ENCODE peak calls at places on chromosomes 16 and 17, in four cellular contexts. One of them, this sample, is unnamed.

GRCh38 chr16:88681084-88681680 is 5.1 kb downstream of the SNAI3 start:
- DNase-seq in PC-3: peak; percentile 68
- DNase-seq in fibroblast of lung: no peak
- DNase-seq in left ventricle myocardium inferior: no peak
- DNase-seq in this sample: peak; percentile 45

GRCh38 chr17:17874478-17874877 is 37.7 kb upstream of the SREBF1 start:
- DNase-seq in fibroblast of lung: peak; percentile 75
- DNase-seq in PC-3: peak; percentile 71
- DNase-seq in left ventricle myocardium inferior: no peak
- DNase-seq in this sample: no peak

GRCh38 chr17:49588726-49589555 is 13.3 kb downstream of the NXPH3 start:
- DNase-seq in left ventricle myocardium inferior: no peak
- DNase-seq in PC-3: peak; percentile 51
- DNase-seq in fibroblast of lung: peak; percentile 27
- DNase-seq in this sample: peak; percentile 50

GRCh38 chr17:56593741-56594527 is 435 bp downstream of the NOG start:
- DNase-seq in fibroblast of lung: no peak
- DNase-seq in left ventricle myocardium inferior: peak; percentile 59
- DNase-seq in PC-3: peak; percentile 79
- DNase-seq in this sample: peak; percentile 92

GRCh38 chr16:89063768-89064320 is 29.8 kb upstream of the ACSF3 start:
- DNase-seq in left ventricle myocardium inferior: no peak
- DNase-seq in fibroblast of lung: no peak
- DNase-seq in PC-3: no peak
- DNase-seq in this sample: no peak

GRCh38 chr17:32007463-32008298 is 498 bp downstream of the LRRC37B start:
- DNase-seq in left ventricle myocardium inferior: no peak
- DNase-seq in fibroblast of lung: peak; percentile 24
- DNase-seq in PC-3: peak; percentile 24
- DNase-seq in this sample: no peak

GRCh38 chr17:15926039-15926740 is 18.7 kb upstream of the ADORA2B start:
- DNase-seq in left ventricle myocardium inferior: no peak
- DNase-seq in fibroblast of lung: no peak
- DNase-seq in PC-3: no peak
- DNase-seq in this sample: no peak

GRCh38 chr17:49106366-49107210 is 26.0 kb upstream of the B4GALNT2 start:
- DNase-seq in PC-3: peak; percentile 61
- DNase-seq in fibroblast of lung: peak; percentile 36
- DNase-seq in left ventricle myocardium inferior: no peak
- DNase-seq in this sample: peak; percentile 50

GRCh38 chr17:48791128-48792032 is 25.6 kb downstream of the TTLL6 start:
- DNase-seq in fibroblast of lung: peak; percentile 85
- DNase-seq in PC-3: peak; percentile 99
- DNase-seq in left ventricle myocardium inferior: peak; percentile 56
- DNase-seq in this sample: peak; percentile 84

GRCh38 chr17:2263183-2263954 is 40.2 kb downstream of the SMG6 start:
- DNase-seq in fibroblast of lung: peak; percentile 32
- DNase-seq in PC-3: no peak
- DNase-seq in left ventricle myocardium inferior: no peak
- DNase-seq in this sample: no peak

GRCh38 chr16:66548068-66548467 is 1.9 kb downstream of the TK2 start:
- DNase-seq in left ventricle myocardium inferior: no peak
- DNase-seq in fibroblast of lung: no peak
- DNase-seq in PC-3: no peak
- DNase-seq in this sample: no peak

GRCh38 chr16:81937305-81938038 is 73.8 kb downstream of the SDR42E1 start:
- DNase-seq in PC-3: no peak
- DNase-seq in fibroblast of lung: no peak
- DNase-seq in left ventricle myocardium inferior: peak; percentile 16
- DNase-seq in this sample: no peak

GRCh38 chr16:83979456-83979855 is 11.4 kb downstream of the NECAB2 start:
- DNase-seq in PC-3: no peak
- DNase-seq in left ventricle myocardium inferior: no peak
- DNase-seq in fibroblast of lung: no peak
- DNase-seq in this sample: no peak

GRCh38 chr17:31274252-31274651 is 22.8 kb downstream of the OMG start:
- DNase-seq in PC-3: peak; percentile 23
- DNase-seq in fibroblast of lung: peak; percentile 90
- DNase-seq in left ventricle myocardium inferior: no peak
- DNase-seq in this sample: no peak

GRCh38 chr16:81798311-81799137 is 19.4 kb downstream of the PLCG2 start:
- DNase-seq in left ventricle myocardium inferior: no peak
- DNase-seq in PC-3: no peak
- DNase-seq in fibroblast of lung: no peak
- DNase-seq in this sample: no peak

GRCh38 chr17:77302682-77303081 is 161.9 kb downstream of the SEC14L1 start:
- DNase-seq in left ventricle myocardium inferior: no peak
- DNase-seq in PC-3: no peak
- DNase-seq in fibroblast of lung: no peak
- DNase-seq in this sample: no peak

GRCh38 chr16:74461826-74462225 is 40.5 kb upstream of the CLEC18B start:
- DNase-seq in PC-3: no peak
- DNase-seq in fibroblast of lung: no peak
- DNase-seq in left ventricle myocardium inferior: no peak
- DNase-seq in this sample: no peak

GRCh38 chr17:32855620-32856019 is 21.3 kb downstream of the MYO1D start:
- DNase-seq in fibroblast of lung: no peak
- DNase-seq in left ventricle myocardium inferior: no peak
- DNase-seq in PC-3: no peak
- DNase-seq in this sample: no peak

GRCh38 chr17:2688351-2689342 is 22.9 kb downstream of the CLUH start:
- DNase-seq in left ventricle myocardium inferior: peak; percentile 37
- DNase-seq in fibroblast of lung: no peak
- DNase-seq in PC-3: peak; percentile 4
- DNase-seq in this sample: no peak

GRCh38 chr17:80513892-80514291 is 30.7 kb upstream of the RPTOR start:
- DNase-seq in left ventricle myocardium inferior: no peak
- DNase-seq in fibroblast of lung: peak; percentile 31
- DNase-seq in PC-3: no peak
- DNase-seq in this sample: peak; percentile 84

GRCh38 chr17:67399676-67400075 is 22.6 kb downstream of the PITPNC1 start:
- DNase-seq in fibroblast of lung: no peak
- DNase-seq in left ventricle myocardium inferior: no peak
- DNase-seq in PC-3: no peak
- DNase-seq in this sample: no peak

GRCh38 chr16:57764341-57765159 is 29.0 kb downstream of the KATNB1 start:
- DNase-seq in left ventricle myocardium inferior: no peak
- DNase-seq in fibroblast of lung: peak; percentile 80
- DNase-seq in PC-3: peak; percentile 82
- DNase-seq in this sample: peak; percentile 90

GRCh38 chr17:73025041-73025440 is 67.4 kb downstream of the SLC39A11 start:
- DNase-seq in PC-3: no peak
- DNase-seq in fibroblast of lung: no peak
- DNase-seq in left ventricle myocardium inferior: no peak
- DNase-seq in this sample: no peak

GRCh38 chr16:88888778-88889387 is 22.4 kb upstream of the PABPN1L start:
- DNase-seq in PC-3: no peak
- DNase-seq in left ventricle myocardium inferior: peak; percentile 75
- DNase-seq in fibroblast of lung: no peak
- DNase-seq in this sample: no peak

GRCh38 chr16:10510279-10510678 is 70.1 kb downstream of the EMP2 start:
- DNase-seq in PC-3: no peak
- DNase-seq in fibroblast of lung: no peak
- DNase-seq in left ventricle myocardium inferior: no peak
- DNase-seq in this sample: no peak

GRCh38 chr16:19907161-19907992 is 22.7 kb upstream of the GPRC5B start:
- DNase-seq in fibroblast of lung: peak; percentile 68
- DNase-seq in PC-3: peak; percentile 80
- DNase-seq in left ventricle myocardium inferior: peak; percentile 51
- DNase-seq in this sample: peak; percentile 71

GRCh38 chr16:27312580-27313421 is 973 bp upstream of the IL4R start:
- DNase-seq in PC-3: no peak
- DNase-seq in left ventricle myocardium inferior: no peak
- DNase-seq in fibroblast of lung: no peak
- DNase-seq in this sample: no peak

GRCh38 chr17:312476-313148 is 40.0 kb downstream of the RPH3AL start:
- DNase-seq in fibroblast of lung: no peak
- DNase-seq in PC-3: no peak
- DNase-seq in left ventricle myocardium inferior: no peak
- DNase-seq in this sample: no peak
- H3K27ac ChIP-seq in fibroblast of lung: no peak overlapping the region
- H3K27ac ChIP-seq in PC-3: no peak overlapping the region
- H3K27ac ChIP-seq in left ventricle myocardium inferior: no peak overlapping the region
- H3K27ac ChIP-seq in this sample: no peak overlapping the region

GRCh38 chr16:53440125-53440524 is 5.9 kb downstream of the RBL2 start:
- DNase-seq in fibroblast of lung: no peak
- DNase-seq in PC-3: no peak
- DNase-seq in left ventricle myocardium inferior: no peak
- DNase-seq in this sample: no peak
- H3K4me1 ChIP-seq in fibroblast of lung: peaks cover 3% of the 10 kb centered on the region
- H3K4me1 ChIP-seq in PC-3: peaks cover 12% of the 10 kb centered on the region
- H3K4me1 ChIP-seq in left ventricle myocardium inferior: peaks cover 28% of the 10 kb centered on the region
- H3K4me1 ChIP-seq in this sample: peaks cover 4% of the 10 kb centered on the region

GRCh38 chr17:30174556-30174955 is 57.9 kb downstream of the NSRP1 start:
- DNase-seq in left ventricle myocardium inferior: no peak
- DNase-seq in fibroblast of lung: no peak
- DNase-seq in PC-3: no peak
- DNase-seq in this sample: no peak

GRCh38 chr17:30176845-30177244 is 58.7 kb downstream of the SLC6A4 start:
- DNase-seq in PC-3: no peak
- DNase-seq in left ventricle myocardium inferior: no peak
- DNase-seq in fibroblast of lung: no peak
- DNase-seq in this sample: no peak

GRCh38 chr17:30172560-30172959 is 55.9 kb downstream of the NSRP1 start:
- DNase-seq in PC-3: peak; percentile 41
- DNase-seq in left ventricle myocardium inferior: no peak
- DNase-seq in fibroblast of lung: no peak
- DNase-seq in this sample: no peak

GRCh38 chr17:30170415-30170987 is 53.9 kb downstream of the NSRP1 start:
- DNase-seq in fibroblast of lung: no peak
- DNase-seq in left ventricle myocardium inferior: no peak
- DNase-seq in PC-3: peak; percentile 33
- DNase-seq in this sample: no peak

GRCh38 chr17:30173649-30174048 is 57.0 kb downstream of the NSRP1 start:
- DNase-seq in left ventricle myocardium inferior: no peak
- DNase-seq in fibroblast of lung: no peak
- DNase-seq in PC-3: no peak
- DNase-seq in this sample: no peak
- H3K4me3 ChIP-seq in left ventricle myocardium inferior: no peak overlapping the region
- H3K4me3 ChIP-seq in fibroblast of lung: no peak overlapping the region
- H3K4me3 ChIP-seq in PC-3: no peak overlapping the region
- H3K4me3 ChIP-seq in this sample: no peak overlapping the region

DNA sequence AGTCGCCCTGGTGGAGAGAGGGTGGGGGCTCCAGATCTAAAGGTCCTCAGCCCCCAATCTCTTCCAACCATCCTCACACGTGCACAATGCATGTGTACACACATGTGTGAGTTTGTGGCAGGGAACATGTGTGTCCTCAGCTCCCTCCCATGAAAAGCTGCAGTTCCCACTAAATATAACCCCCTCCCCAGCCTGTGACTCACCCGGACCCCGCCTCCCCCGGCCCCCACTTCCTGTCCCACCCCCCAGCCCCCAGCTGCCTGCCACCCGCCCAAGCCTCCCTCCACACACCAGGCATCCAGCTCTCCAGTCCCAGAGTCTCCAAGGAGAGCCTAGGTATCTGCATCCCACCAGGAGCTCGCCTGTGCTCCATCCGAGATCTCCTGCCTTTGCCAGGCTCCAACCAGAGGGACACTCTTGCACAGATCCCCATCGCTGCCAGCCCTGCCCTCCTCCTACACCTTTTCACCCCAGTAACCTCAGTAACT is 3.9 kb downstream of the DLG4 start:
- DNase-seq in left ventricle myocardium inferior: no peak
- DNase-seq in fibroblast of lung: no peak
- DNase-seq in PC-3: no peak
- DNase-seq in this sample: no peak
- H3K27ac ChIP-seq in left ventricle myocardium inferior: peak overlapping the region; percentile 75
- H3K27ac ChIP-seq in fibroblast of lung: peak overlapping the region; percentile 89
- H3K27ac ChIP-seq in PC-3: no peak overlapping the region
- H3K27ac ChIP-seq in this sample: no peak overlapping the region